ENCODE peak calls at places on chromosomes 7 and 10, in five cellular contexts. One of them, this sample, is unnamed.

GRCh38 chr7:162583-163297 is 29.6 kb upstream of the FAM20C start:
- DNase-seq in COR-L47: no peak
- DNase-seq in CD4-positive, alpha-beta memory T cell: no peak
- DNase-seq in NCI-H1105 treated with DMSO at 0.1 percent for 48 hours: no peak
- DNase-seq in HCEC 1CT: no peak
- DNase-seq in this sample: no peak

GRCh38 chr7:133434246-133434865 is 181.5 kb downstream of the EXOC4 start:
- DNase-seq in COR-L47: peak
- DNase-seq in HCEC 1CT: peak
- DNase-seq in NCI-H1105 treated with DMSO at 0.1 percent for 48 hours: peak
- DNase-seq in CD4-positive, alpha-beta memory T cell: peak
- DNase-seq in this sample: peak

GRCh38 chr10:106440767-106441166 is 723.7 kb downstream of the SORCS1 start:
- DNase-seq in HCEC 1CT: no peak
- DNase-seq in CD4-positive, alpha-beta memory T cell: no peak
- DNase-seq in NCI-H1105 treated with DMSO at 0.1 percent for 48 hours: no peak
- DNase-seq in COR-L47: no peak
- DNase-seq in this sample: no peak

GRCh38 chr7:2646336-2646679 is 14.5 kb downstream of the TTYH3 start:
- DNase-seq in COR-L47: no peak
- DNase-seq in NCI-H1105 treated with DMSO at 0.1 percent for 48 hours: no peak
- DNase-seq in CD4-positive, alpha-beta memory T cell: no peak
- DNase-seq in HCEC 1CT: no peak
- DNase-seq in this sample: no peak

GRCh38 chr7:140661124-140661523 is 11.6 kb upstream of the ADCK2 start:
- DNase-seq in HCEC 1CT: no peak
- DNase-seq in COR-L47: no peak
- DNase-seq in NCI-H1105 treated with DMSO at 0.1 percent for 48 hours: no peak
- DNase-seq in CD4-positive, alpha-beta memory T cell: no peak
- DNase-seq in this sample: no peak

GRCh38 chr10:11017575-11018425 is at the start of gene CELF2:
- DNase-seq in COR-L47: peak
- DNase-seq in NCI-H1105 treated with DMSO at 0.1 percent for 48 hours: peak
- DNase-seq in CD4-positive, alpha-beta memory T cell: peak
- DNase-seq in HCEC 1CT: no peak
- DNase-seq in this sample: peak

GRCh38 chr10:73803680-73804286 is 7.6 kb downstream of the NDST2 start:
- DNase-seq in COR-L47: no peak
- DNase-seq in HCEC 1CT: no peak
- DNase-seq in NCI-H1105 treated with DMSO at 0.1 percent for 48 hours: no peak
- DNase-seq in CD4-positive, alpha-beta memory T cell: no peak
- DNase-seq in this sample: no peak

GRCh38 chr7:93315896-93316295 is 83.7 kb downstream of the VPS50 start:
- DNase-seq in COR-L47: no peak
- DNase-seq in HCEC 1CT: peak
- DNase-seq in CD4-positive, alpha-beta memory T cell: no peak
- DNase-seq in NCI-H1105 treated with DMSO at 0.1 percent for 48 hours: no peak
- DNase-seq in this sample: peak

GRCh38 chr7:70707823-70708243 is 424.1 kb upstream of the GALNT17 start:
- DNase-seq in COR-L47: no peak
- DNase-seq in NCI-H1105 treated with DMSO at 0.1 percent for 48 hours: no peak
- DNase-seq in HCEC 1CT: no peak
- DNase-seq in CD4-positive, alpha-beta memory T cell: no peak
- DNase-seq in this sample: no peak

GRCh38 chr7:2134740-2135139 is 98.0 kb downstream of the MAD1L1 start:
- DNase-seq in HCEC 1CT: no peak
- DNase-seq in CD4-positive, alpha-beta memory T cell: no peak
- DNase-seq in NCI-H1105 treated with DMSO at 0.1 percent for 48 hours: no peak
- DNase-seq in COR-L47: no peak
- DNase-seq in this sample: no peak

GRCh38 chr10:75137533-75138438 is 26.3 kb downstream of the SAMD8 start:
- DNase-seq in NCI-H1105 treated with DMSO at 0.1 percent for 48 hours: no peak
- DNase-seq in HCEC 1CT: peak
- DNase-seq in CD4-positive, alpha-beta memory T cell: no peak
- DNase-seq in COR-L47: no peak
- DNase-seq in this sample: peak

GRCh38 chr7:80659120-80660055 is 20.9 kb downstream of the CD36 start:
- DNase-seq in CD4-positive, alpha-beta memory T cell: no peak
- DNase-seq in HCEC 1CT: peak
- DNase-seq in COR-L47: peak
- DNase-seq in NCI-H1105 treated with DMSO at 0.1 percent for 48 hours: peak
- DNase-seq in this sample: peak

GRCh38 chr7:18555120-18555519 is 59.6 kb downstream of the HDAC9 start:
- DNase-seq in COR-L47: no peak
- DNase-seq in NCI-H1105 treated with DMSO at 0.1 percent for 48 hours: no peak
- DNase-seq in CD4-positive, alpha-beta memory T cell: no peak
- DNase-seq in HCEC 1CT: no peak
- DNase-seq in this sample: no peak

GRCh38 chr7:45085619-45086200 is 3.1 kb downstream of the NACAD start:
- DNase-seq in HCEC 1CT: no peak
- DNase-seq in NCI-H1105 treated with DMSO at 0.1 percent for 48 hours: no peak
- DNase-seq in CD4-positive, alpha-beta memory T cell: no peak
- DNase-seq in COR-L47: no peak
- DNase-seq in this sample: no peak

GRCh38 chr7:112448376-112448775 is 1.9 kb upstream of the IFRD1 start:
- DNase-seq in COR-L47: no peak
- DNase-seq in NCI-H1105 treated with DMSO at 0.1 percent for 48 hours: no peak
- DNase-seq in HCEC 1CT: no peak
- DNase-seq in CD4-positive, alpha-beta memory T cell: no peak
- DNase-seq in this sample: no peak

GRCh38 chr7:79719216-79719615 is 265.7 kb upstream of the MAGI2 start:
- DNase-seq in COR-L47: no peak
- DNase-seq in NCI-H1105 treated with DMSO at 0.1 percent for 48 hours: no peak
- DNase-seq in HCEC 1CT: no peak
- DNase-seq in CD4-positive, alpha-beta memory T cell: no peak
- DNase-seq in this sample: no peak

GRCh38 chr7:100493476-100494264 is 9.9 kb downstream of the NYAP1 start:
- DNase-seq in NCI-H1105 treated with DMSO at 0.1 percent for 48 hours: peak
- DNase-seq in CD4-positive, alpha-beta memory T cell: peak
- DNase-seq in COR-L47: no peak
- DNase-seq in HCEC 1CT: peak
- DNase-seq in this sample: no peak

GRCh38 chr7:142856565-142857245 is 1.8 kb downstream of the EPHB6 start:
- DNase-seq in CD4-positive, alpha-beta memory T cell: no peak
- DNase-seq in COR-L47: no peak
- DNase-seq in HCEC 1CT: no peak
- DNase-seq in NCI-H1105 treated with DMSO at 0.1 percent for 48 hours: no peak
- DNase-seq in this sample: no peak

GRCh38 chr10:5814110-5815107 is 1.2 kb upstream of the GDI2 start:
- DNase-seq in NCI-H1105 treated with DMSO at 0.1 percent for 48 hours: peak
- DNase-seq in COR-L47: no peak
- DNase-seq in HCEC 1CT: peak
- DNase-seq in CD4-positive, alpha-beta memory T cell: no peak
- DNase-seq in this sample: no peak

This sample was measured in LHCN-M2.